ENCODE peak calls at places on chromosome 12, in six cellular contexts. C is DMS153, X is ovary, S is iris pigment epithelial cell, V is tibial nerve, G is AG04450. Y is an unnamed sample.

GRCh38 chr12:121240484-121241202 is 30.7 kb downstream of the P2RX4 start:
- DNase-seq in C (no peak), X (peak), S (peak), V (peak), G (no peak), Y (peak)

GRCh38 chr12:54751493-54751892 is 102.8 kb upstream of the MUCL1 start:
- DNase-seq in C (no peak), X (no peak), S (no peak), V (no peak), G (no peak), Y (no peak)

GRCh38 chr12:1220127-1221092 is 229.4 kb downstream of the ERC1 start:
- DNase-seq in C (peak), X (no peak), S (no peak), V (no peak), G (no peak), Y (no peak)

GRCh38 chr12:51077930-51078329 is 5.5 kb downstream of the CSRNP2 start:
- DNase-seq in C (no peak), X (no peak), S (peak), V (no peak), G (no peak), Y (no peak)

GRCh38 chr12:32399373-32400113 is at the start of gene FGD4:
- DNase-seq in C (peak), X (peak), S (peak), V (peak), G (peak), Y (peak)

GRCh38 chr12:25058619-25059018 is 109.7 kb upstream of the BCAT1 start:
- DNase-seq in C (no peak), X (no peak), S (no peak), V (no peak), G (no peak), Y (no peak)

GRCh38 chr12:89225808-89226368 is 126.4 kb downstream of the DUSP6 start:
- DNase-seq in C (peak), X (no peak), S (peak), V (peak), G (peak), Y (no peak)

GRCh38 chr12:51067229-51067628 is 16.2 kb downstream of the CSRNP2 start:
- DNase-seq in C (no peak), X (no peak), S (no peak), V (no peak), G (no peak), Y (no peak)

GRCh38 chr12:115354007-115354452 is 670.1 kb upstream of the TBX3 start:
- DNase-seq in C (no peak), X (peak), S (peak), V (peak), G (peak), Y (peak)

GRCh38 chr12:59916988-59917387 is 321.2 kb downstream of the SLC16A7 start:
- DNase-seq in C (no peak), X (no peak), S (no peak), V (no peak), G (no peak), Y (no peak)

GRCh38 chr12:80763874-80764273 is 47.2 kb downstream of the MYF5 start:
- DNase-seq in C (peak), X (no peak), S (peak), V (peak), G (no peak), Y (no peak)

GRCh38 chr12:132004946-132005345 is 55.2 kb downstream of the EP400 start:
- DNase-seq in C (no peak), X (no peak), S (no peak), V (no peak), G (no peak), Y (no peak)

GRCh38 chr12:122836027-122836921 is 1.0 kb downstream of the HIP1R start:
- DNase-seq in C (peak), X (no peak), S (peak), V (no peak), G (no peak), Y (peak)

GRCh38 chr12:132055535-132056096 is 88.5 kb downstream of the DDX51 start:
- DNase-seq in C (no peak), X (no peak), S (no peak), V (no peak), G (no peak), Y (peak)

GRCh38 chr12:6849976-6850560 is 1.0 kb downstream of the CDCA3 start:
- DNase-seq in C (no peak), X (no peak), S (no peak), V (no peak), G (no peak), Y (no peak)

GRCh38 chr12:58487280-58488141 is 432.8 kb downstream of the LRIG3 start:
- DNase-seq in C (no peak), X (no peak), S (peak), V (no peak), G (no peak), Y (no peak)

GRCh38 chr12:40158592-40159111 is 52.8 kb upstream of the SLC2A13 start:
- DNase-seq in C (peak), X (no peak), S (peak), V (peak), G (no peak), Y (no peak)

GRCh38 chr12:49092086-49092815 is 2.4 kb downstream of the DHH start:
- DNase-seq in C (no peak), X (peak), S (peak), V (no peak), G (no peak), Y (peak)

GRCh38 chr12:45409966-45410365 is 194.1 kb downstream of the ANO6 start:
- DNase-seq in C (no peak), X (peak), S (peak), V (no peak), G (peak), Y (no peak)

GRCh38 chr12:29744365-29744764 is 39.4 kb downstream of the TMTC1 start:
- DNase-seq in C (no peak), X (no peak), S (no peak), V (no peak), G (no peak), Y (no peak)

GRCh38 chr12:77299001-77299400 is 233.6 kb upstream of the E2F7 start:
- DNase-seq in C (no peak), X (no peak), S (no peak), V (no peak), G (no peak), Y (no peak)

GRCh38 chr12:114976361-114976760 is 292.4 kb upstream of the TBX3 start:
- DNase-seq in C (no peak), X (no peak), S (no peak), V (no peak), G (no peak), Y (no peak)

GRCh38 chr12:123269395-123269892 is 2.2 kb downstream of the CDK2AP1 start:
- DNase-seq in C (peak), X (peak), S (peak), V (peak), G (no peak), Y (peak)

GRCh38 chr12:16030729-16031128 is 119.6 kb downstream of the DERA start:
- DNase-seq in C (peak), X (no peak), S (peak), V (no peak), G (no peak), Y (no peak)

GRCh38 chr12:102885043-102885932 is 31.8 kb downstream of the PAH start:
- DNase-seq in C (no peak), X (no peak), S (no peak), V (no peak), G (no peak), Y (no peak)

GRCh38 chr12:98221243-98221808 is 294.1 kb upstream of the TMPO start:
- DNase-seq in C (no peak), X (no peak), S (no peak), V (no peak), G (no peak), Y (no peak)

GRCh38 chr12:106106892-106107291 is 31.9 kb downstream of the NUAK1 start:
- DNase-seq in C (no peak), X (no peak), S (peak), V (no peak), G (no peak), Y (no peak)

GRCh38 chr12:18522806-18523205 is 215.0 kb downstream of the PLCZ1 start:
- DNase-seq in C (no peak), X (no peak), S (no peak), V (no peak), G (no peak), Y (no peak)

GRCh38 chr12:109531411-109531810 is 41.9 kb downstream of the MMAB start:
- DNase-seq in C (no peak), X (no peak), S (no peak), V (no peak), G (no peak), Y (peak)

GRCh38 chr12:120015313-120015712 is 26.3 kb downstream of the BICDL1 start:
- DNase-seq in C (no peak), X (no peak), S (no peak), V (no peak), G (no peak), Y (no peak)

GRCh38 chr12:56645201-56645716 is 525 bp downstream of the ATP5F1B start:
- DNase-seq in C (no peak), X (peak), S (peak), V (no peak), G (no peak), Y (no peak)

GRCh38 chr12:32502693-32503510 is 103.5 kb downstream of the FGD4 start:
- DNase-seq in C (no peak), X (no peak), S (peak), V (peak), G (no peak), Y (no peak)

GRCh38 chr12:26833692-26834168 is 736 bp upstream of the ITPR2 start:
- DNase-seq in C (no peak), X (peak), S (peak), V (no peak), G (no peak), Y (peak)

GRCh38 chr12:78402366-78403134 is 462.0 kb upstream of the SYT1 start:
- DNase-seq in C (no peak), X (no peak), S (no peak), V (no peak), G (no peak), Y (no peak)